ENCODE peak calls at places on chromosomes 11 and 22, in seven cellular contexts. B, H, O, U, W, C and X are unnamed samples. For H3K36me3, the result is how much of the 10 kb centered on the place peaks cover.

GRCh38 chr11:115385211-115385610 is 119.0 kb downstream of the CADM1 start:
- DNase-seq in H (no peak), U (no peak), O (no peak), B (no peak), W (no peak), C (peak), X (no peak)

GRCh38 chr11:330694-331314 is 10.1 kb upstream of the IFITM3 start:
- DNase-seq in B (peak), O (no peak), C (no peak), W (no peak), H (no peak), U (no peak), X (no peak)

GRCh38 chr22:24697671-24698082 is 76.8 kb downstream of the PIWIL3 start:
- DNase-seq in O (peak), B (no peak), U (peak), C (no peak), H (peak), W (no peak), X (no peak)

GRCh38 chr22:46667245-46667623 is 47.0 kb downstream of the GRAMD4 start:
- DNase-seq in H (no peak), O (no peak), B (no peak), U (no peak), C (no peak), W (no peak), X (no peak)

GRCh38 chr11:971092-971690 is 45.5 kb downstream of the AP2A2 start:
- DNase-seq in O (no peak), B (no peak), W (no peak), H (no peak), U (no peak), C (no peak), X (no peak)

GRCh38 chr11:95877288-95877687 is 46.6 kb downstream of the MTMR2 start:
- DNase-seq in H (no peak), O (no peak), B (no peak), C (peak), W (no peak), U (no peak), X (no peak)

GRCh38 chr11:109783842-109784241 is 309.4 kb upstream of the ZC3H12C start:
- DNase-seq in H (no peak), O (no peak), U (no peak), C (no peak), B (no peak), W (no peak), X (no peak)

GRCh38 chr22:22089459-22090308 is 107.1 kb upstream of the TOP3B start:
- DNase-seq in H (no peak), C (no peak), O (no peak), B (no peak), U (no peak), W (no peak), X (no peak)

GRCh38 chr11:69655479-69656394 is 14.8 kb downstream of the CCND1 start:
- DNase-seq in O (no peak), B (no peak), U (peak), H (no peak), W (peak), C (peak), X (no peak)

GRCh38 chr11:113016905-113017304 is 55.7 kb downstream of the NCAM1 start:
- DNase-seq in U (no peak), W (no peak), O (no peak), C (no peak), H (no peak), B (no peak), X (no peak)

GRCh38 chr11:114563077-114563476 is 3.4 kb upstream of the NXPE1 start:
- DNase-seq in O (no peak), W (no peak), U (no peak), C (peak), B (no peak), H (no peak), X (no peak)

GRCh38 chr11:11449327-11449726 is 96.3 kb upstream of the CSNK2A3 start:
- DNase-seq in U (no peak), O (no peak), W (no peak), B (no peak), H (no peak), C (no peak), X (no peak)

GRCh38 chr22:30743257-30744020 is 48.8 kb downstream of the OSBP2 start:
- DNase-seq in H (no peak), U (no peak), B (peak), C (no peak), O (no peak), W (no peak), X (no peak)

GRCh38 chr11:70778828-70779365 is 380.6 kb downstream of the CTTN start:
- DNase-seq in W (no peak), O (no peak), U (no peak), C (no peak), H (no peak), B (no peak), X (no peak)

GRCh38 chr11:107576497-107577086 is 11.1 kb upstream of the ALKBH8 start:
- DNase-seq in C (peak), H (peak), U (no peak), O (peak), B (peak), W (peak), X (peak)

GRCh38 chr11:3939651-3940190 is 84.3 kb downstream of the STIM1 start:
- DNase-seq in U (no peak), B (no peak), H (no peak), W (no peak), C (peak), O (no peak), X (no peak)

GRCh38 chr11:126718319-126718718 is 282.3 kb downstream of the KIRREL3 start:
- DNase-seq in B (no peak), C (peak), W (no peak), U (no peak), O (no peak), H (no peak), X (no peak)

GRCh38 chr11:36010010-36010740 is 66.3 kb downstream of the LDLRAD3 start:
- DNase-seq in C (peak), B (no peak), U (no peak), W (no peak), O (no peak), H (no peak), X (no peak)

GRCh38 chr22:19760652-19761002 is at the start of gene TBX1:
- DNase-seq in H (no peak), O (no peak), W (no peak), U (no peak), B (no peak), C (no peak), X (no peak)
- H3K4me3 ChIP-seq in H (no peak), O (peak), W (peak), U (peak), B (peak), C (peak), X (no peak)

GRCh38 chr11:78416285-78417174 is 1.1 kb downstream of the GAB2 start:
- DNase-seq in C (peak), W (peak), B (peak), U (peak), H (peak), O (peak), X (peak)

GRCh38 chr11:78418584-78419211 is 1.1 kb upstream of the GAB2 start:
- DNase-seq in C (peak), U (no peak), B (no peak), W (no peak), O (no peak), H (no peak), X (no peak)

GRCh38 chr11:78417175-78417887 is at the start of gene GAB2:
- DNase-seq in O (no peak), B (no peak), W (peak), C (no peak), H (no peak), U (no peak), X (peak)

GRCh38 chr11:78419327-78419726 is 1.7 kb upstream of the GAB2 start:
- DNase-seq in W (peak), O (peak), H (peak), C (peak), B (no peak), U (peak), X (no peak)

GRCh38 chr11:78417888-78418583 is 416 bp upstream of the GAB2 start:
- DNase-seq in H (peak), B (peak), O (peak), C (peak), W (peak), U (peak), X (peak)
- H3K36me3 ChIP-seq in H (under half), B (under half), O (under half), C (under half), W (under half), U (under half), X (under half)

GRCh38 chr11:33039274-33040126 is at the start of gene TCP11L1:
- DNase-seq in B (peak), C (peak), O (peak), H (peak), W (peak), U (peak), X (peak)

GRCh38 chr11:33044281-33044680 is 4.9 kb downstream of the TCP11L1 start:
- DNase-seq in C (peak), H (no peak), U (no peak), O (no peak), B (no peak), W (no peak), X (no peak)

GRCh38 chr11:33043221-33043833 is 4.0 kb downstream of the TCP11L1 start:
- DNase-seq in B (no peak), W (no peak), U (no peak), C (no peak), O (no peak), H (no peak), X (no peak)

GRCh38 chr11:33040127-33040861 is 922 bp downstream of the TCP11L1 start:
- DNase-seq in H (no peak), B (peak), C (peak), W (no peak), O (no peak), U (no peak), X (peak)

DNA sequence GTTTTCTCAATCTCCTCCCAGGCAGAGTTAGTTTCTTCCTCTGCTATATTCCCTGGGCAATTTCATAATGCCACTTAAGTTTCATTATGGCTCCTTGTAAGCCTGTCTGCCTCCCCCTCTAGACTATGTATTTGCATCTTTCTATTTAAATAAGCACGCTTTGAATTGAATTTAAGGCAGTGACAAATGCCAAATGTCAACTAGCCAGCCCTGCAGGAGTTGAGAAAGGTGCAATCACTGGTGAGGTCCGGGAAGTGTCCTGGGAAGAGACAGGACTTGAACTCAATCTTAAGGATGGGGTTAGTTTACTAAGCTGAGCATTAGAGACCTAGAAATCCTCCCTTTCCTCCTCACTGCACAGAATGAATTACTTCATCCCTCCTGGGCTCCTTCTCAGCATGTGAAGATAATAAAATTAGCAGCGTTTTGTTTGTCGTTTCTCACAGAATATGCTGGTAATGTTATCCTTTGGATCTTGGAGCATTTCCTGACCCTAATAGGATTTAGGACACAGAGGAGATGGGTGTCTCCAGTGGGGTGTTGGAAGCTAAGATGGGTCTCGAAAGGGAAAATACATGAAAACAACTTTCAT is 1.6 kb downstream of the TCP11L1 start:
- DNase-seq in W (no peak), U (no peak), H (no peak), B (no peak), O (no peak), C (no peak), X (no peak)
- H3K4me3 ChIP-seq in W (peak), U (peak), H (peak), B (peak), O (peak), C (peak), X (no peak)

DNA sequence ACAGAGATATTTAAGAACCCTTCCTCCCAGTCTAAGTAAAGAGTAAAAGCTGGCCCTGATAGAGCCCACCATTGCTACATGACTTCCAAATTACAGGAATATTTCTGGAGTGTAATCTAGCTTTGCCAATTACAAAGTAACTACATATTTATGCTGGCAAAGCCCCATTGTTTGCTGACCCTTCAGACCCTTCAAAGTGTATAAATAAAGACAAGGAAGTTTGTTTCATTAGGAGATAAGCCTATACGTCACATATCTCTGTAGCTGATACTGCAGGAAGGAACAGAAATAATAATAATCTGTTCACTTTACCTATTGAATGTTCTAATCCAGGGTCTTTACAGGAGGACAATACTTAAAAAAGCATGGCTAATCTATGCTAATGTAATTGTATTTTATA is 375.1 kb downstream of the SOX6 start:
- DNase-seq in W (no peak), U (no peak), O (no peak), B (no peak), C (no peak), H (no peak), X (no peak)
- H3K36me3 ChIP-seq in W (under half), U (under half), O (under half), B (under half), C (under half), H (under half), X (under half)

GRCh38 chr22:45263790-45264269 is 20.9 kb upstream of the UPK3A start:
- DNase-seq in W (peak), C (peak), U (peak), O (peak), B (no peak), H (peak), X (no peak)

GRCh38 chr22:45261407-45262088 is 20.9 kb upstream of the KIAA0930 start:
- DNase-seq in H (no peak), B (no peak), O (no peak), U (no peak), C (no peak), W (no peak), X (no peak)

GRCh38 chr22:45262931-45263789 is 21.6 kb upstream of the UPK3A start:
- DNase-seq in O (peak), B (no peak), W (peak), H (no peak), C (no peak), U (no peak), X (no peak)

GRCh38 chr22:45259754-45260394 is 19.2 kb upstream of the KIAA0930 start:
- DNase-seq in W (no peak), B (no peak), O (no peak), U (no peak), H (no peak), C (no peak), X (no peak)

DNA sequence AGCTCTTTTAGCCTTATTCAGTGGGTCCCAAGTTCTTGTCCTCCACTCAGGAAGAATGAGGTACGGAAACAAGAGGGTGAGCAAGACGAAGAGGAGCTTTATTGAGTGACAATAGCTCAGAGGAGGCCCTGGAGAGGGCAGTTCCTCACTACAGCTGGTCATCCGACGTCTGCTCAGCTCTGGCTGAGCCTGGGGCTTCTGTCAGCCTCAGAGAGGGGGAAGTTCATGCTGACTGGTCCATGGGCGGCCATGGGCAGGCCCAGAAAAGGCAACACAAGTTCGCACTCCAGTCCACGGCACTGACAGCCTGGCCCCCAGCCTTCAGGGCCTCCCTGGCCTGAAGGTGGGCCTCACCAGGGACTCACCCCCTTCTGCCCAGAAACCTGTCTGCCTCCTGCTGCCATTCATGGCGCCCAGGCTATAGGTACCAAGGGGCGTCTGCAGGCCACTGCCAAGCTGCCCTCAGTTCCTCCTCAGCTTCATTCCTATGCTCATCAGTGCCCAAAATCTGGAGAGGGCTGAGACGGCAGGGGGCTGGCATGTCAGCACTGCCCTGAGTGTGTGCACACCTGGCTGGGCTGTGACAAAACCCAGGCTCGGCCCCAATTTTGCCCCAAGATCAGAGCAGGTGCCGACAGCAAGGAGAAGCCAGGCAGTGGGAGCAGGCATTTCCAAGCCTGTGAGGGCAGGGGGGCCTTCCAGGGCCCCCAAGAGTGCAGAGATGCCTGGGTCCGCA is 21.7 kb upstream of the KIAA0930 start:
- DNase-seq in B (no peak), H (no peak), O (no peak), C (no peak), U (no peak), W (no peak), X (no peak)
- H3K4me3 ChIP-seq in B (no peak), H (no peak), O (no peak), C (no peak), U (no peak), W (no peak), X (no peak)

GRCh38 chr11:101825551-101825950 is 89.3 kb upstream of the CEP126 start:
- DNase-seq in U (no peak), O (no peak), W (no peak), C (no peak), B (no peak), H (no peak), X (no peak)
- H3K36me3 ChIP-seq in U (under half), O (under half), W (under half), C (under half), B (under half), H (under half), X (under half)

DNA sequence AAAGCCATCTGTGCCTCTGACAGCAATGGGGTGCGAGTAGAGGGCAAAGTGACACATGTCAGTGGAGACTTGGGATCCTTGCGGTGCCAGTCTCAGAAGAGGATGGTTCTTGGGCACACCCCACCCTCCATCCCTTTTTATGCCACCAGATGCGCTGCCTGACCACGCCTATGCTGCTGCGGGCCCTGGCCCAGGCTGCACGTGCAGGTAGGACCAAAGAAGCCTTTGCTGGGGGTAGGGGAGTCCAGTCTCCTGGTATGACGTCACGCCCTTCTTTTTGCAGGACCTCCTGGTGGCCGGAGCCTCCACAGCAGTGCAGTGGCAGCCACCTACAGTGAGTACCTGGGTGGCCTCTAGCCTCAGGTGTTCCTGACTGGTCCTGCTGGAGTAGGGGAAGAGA is 1.5 kb downstream of the NDUFS8 start:
- DNase-seq in U (no peak), O (no peak), W (no peak), H (no peak), C (no peak), B (no peak), X (no peak)
- H3K4me3 ChIP-seq in U (peak), O (peak), W (peak), H (no peak), C (no peak), B (no peak), X (no peak)

DNA sequence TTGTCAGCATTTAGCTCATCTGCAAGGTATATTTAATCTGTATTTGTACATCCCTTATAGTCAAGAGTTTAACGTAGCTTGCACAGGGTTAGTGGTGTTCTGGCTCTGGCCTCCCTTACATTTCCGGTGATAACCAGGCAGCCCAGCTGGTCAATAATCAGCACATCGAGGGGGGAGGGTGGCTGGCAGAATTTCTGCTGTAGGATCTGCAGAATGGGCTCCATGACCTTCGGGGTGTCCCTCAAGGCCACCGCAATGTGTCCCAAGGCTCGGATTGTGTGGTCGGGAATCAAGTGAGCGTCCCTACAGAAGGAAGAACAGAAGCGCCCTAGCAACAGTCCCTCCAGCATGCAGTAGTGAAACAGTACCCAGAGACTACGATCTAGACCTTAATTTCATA is 25.1 kb downstream of the SERPIND1 start:
- DNase-seq in O (no peak), B (no peak), C (no peak), H (no peak), U (no peak), W (no peak), X (no peak)
- H3K36me3 ChIP-seq in O (half or more), B (half or more), C (half or more), H (half or more), U (under half), W (half or more), X (half or more)

GRCh38 chr11:68329496-68329895 is 17.1 kb downstream of the LRP5 start:
- DNase-seq in O (no peak), C (no peak), H (no peak), W (no peak), U (no peak), B (no peak), X (no peak)

GRCh38 chr11:68326334-68327215 is 14.2 kb downstream of the LRP5 start:
- DNase-seq in C (no peak), U (no peak), O (no peak), W (no peak), B (no peak), H (no peak), X (no peak)

GRCh38 chr11:68329993-68330699 is 17.8 kb downstream of the LRP5 start:
- DNase-seq in H (no peak), C (peak), O (no peak), W (no peak), U (no peak), B (no peak), X (no peak)

GRCh38 chr11:68327586-68328370 is 15.4 kb downstream of the LRP5 start:
- DNase-seq in W (no peak), H (no peak), B (no peak), C (no peak), U (no peak), O (no peak), X (no peak)

GRCh38 chr11:68328374-68329091 is 16.1 kb downstream of the LRP5 start:
- DNase-seq in W (no peak), H (peak), C (no peak), U (no peak), B (peak), O (no peak), X (no peak)
- H3K4me3 ChIP-seq in W (peak), H (no peak), C (no peak), U (no peak), B (no peak), O (no peak), X (no peak)